ENCODE peak calls at places on chromosome 18, in eight cellular contexts. B is B cell, I is fibroblast of pulmonary artery, M is glutamatergic neuron, F is fibroblast of lung, V is H54, X is LNCaP clone FGC, Q is hepatic stellate cell. N is an unnamed sample.

GRCh38 chr18:36130883-36131653 is 1.4 kb downstream of the ELP2 start:
- DNase-seq in B (no peak), I (no peak), M (no peak), F (no peak), V (no peak), X (no peak), Q (peak), N (peak)

GRCh38 chr18:79422022-79422782 is 26.5 kb downstream of the NFATC1 start:
- DNase-seq in B (peak), I (no peak), M (no peak), F (peak), V (no peak), X (no peak), Q (no peak), N (no peak)

GRCh38 chr18:28559511-28559910 is 382.6 kb upstream of the CDH2 start:
- DNase-seq in B (no peak), I (peak), M (no peak), F (no peak), V (no peak), X (no peak), Q (no peak), N (no peak)

GRCh38 chr18:43486462-43486861 is 209.2 kb upstream of the SYT4 start:
- DNase-seq in B (no peak), I (no peak), M (peak), F (no peak), V (no peak), X (no peak), Q (no peak), N (no peak)

GRCh38 chr18:21112140-21112473 is 494 bp upstream of the ROCK1 start:
- DNase-seq in B (no peak), I (no peak), M (no peak), F (no peak), V (no peak), X (no peak), Q (no peak), N (no peak)

GRCh38 chr18:52544086-52544485 is 204.1 kb downstream of the DCC start:
- DNase-seq in B (no peak), I (no peak), M (no peak), F (no peak), V (no peak), X (no peak), Q (no peak), N (no peak)

GRCh38 chr18:39675358-39675757 is 2109.8 kb upstream of the CELF4 start:
- DNase-seq in B (no peak), I (peak), M (no peak), F (peak), V (peak), X (no peak), Q (no peak), N (no peak)

GRCh38 chr18:77103181-77103875 is 29.3 kb downstream of the MBP start:
- DNase-seq in B (no peak), I (peak), M (no peak), F (peak), V (no peak), X (no peak), Q (peak), N (no peak)

GRCh38 chr18:79410171-79410641 is 14.5 kb downstream of the NFATC1 start:
- DNase-seq in B (no peak), I (no peak), M (peak), F (no peak), V (no peak), X (no peak), Q (no peak), N (no peak)

GRCh38 chr18:13217971-13218375 is 587 bp upstream of the LDLRAD4 start:
- DNase-seq in B (no peak), I (no peak), M (peak), F (peak), V (no peak), X (no peak), Q (no peak), N (no peak)

GRCh38 chr18:23357992-23358594 is 95.0 kb upstream of the RIOK3 start:
- DNase-seq in B (no peak), I (peak), M (no peak), F (peak), V (no peak), X (no peak), Q (no peak), N (no peak)

GRCh38 chr18:53422896-53423295 is 801.6 kb downstream of the MBD2 start:
- DNase-seq in B (no peak), I (no peak), M (no peak), F (no peak), V (no peak), X (peak), Q (no peak), N (no peak)

GRCh38 chr18:58438161-58438983 is 190.5 kb downstream of the ALPK2 start:
- DNase-seq in B (no peak), I (peak), M (no peak), F (peak), V (no peak), X (no peak), Q (peak), N (no peak)

GRCh38 chr18:10122116-10122515 is 208.3 kb downstream of the VAPA start:
- DNase-seq in B (no peak), I (peak), M (no peak), F (peak), V (no peak), X (no peak), Q (peak), N (no peak)

GRCh38 chr18:10062292-10062940 is 148.6 kb downstream of the VAPA start:
- DNase-seq in B (no peak), I (peak), M (no peak), F (peak), V (no peak), X (no peak), Q (no peak), N (peak)

GRCh38 chr18:79458131-79458838 is 62.6 kb downstream of the NFATC1 start:
- DNase-seq in B (no peak), I (peak), M (no peak), F (peak), V (peak), X (no peak), Q (peak), N (no peak)

GRCh38 chr18:59799383-59800015 is 100.3 kb upstream of the PMAIP1 start:
- DNase-seq in B (no peak), I (no peak), M (no peak), F (no peak), V (no peak), X (no peak), Q (no peak), N (peak)

GRCh38 chr18:907880-908512 is 3.3 kb downstream of the ADCYAP1 start:
- DNase-seq in B (peak), I (no peak), M (peak), F (no peak), V (no peak), X (no peak), Q (no peak), N (peak)

GRCh38 chr18:57649536-57650495 is 28.2 kb upstream of the NARS1 start:
- DNase-seq in B (no peak), I (peak), M (no peak), F (peak), V (no peak), X (no peak), Q (no peak), N (no peak)

GRCh38 chr18:62660741-62661140 is 54.6 kb upstream of the PHLPP1 start:
- DNase-seq in B (no peak), I (no peak), M (no peak), F (peak), V (no peak), X (no peak), Q (no peak), N (no peak)

GRCh38 chr18:74541703-74542555 is 7.6 kb downstream of the CNDP1 start:
- DNase-seq in B (no peak), I (peak), M (no peak), F (no peak), V (no peak), X (peak), Q (no peak), N (no peak)

GRCh38 chr18:75678662-75679061 is 251.2 kb upstream of the SMIM21 start:
- DNase-seq in B (no peak), I (peak), M (no peak), F (no peak), V (no peak), X (peak), Q (no peak), N (no peak)

GRCh38 chr18:49819768-49820662 is 6.7 kb upstream of the ACAA2 start:
- DNase-seq in B (no peak), I (no peak), M (no peak), F (peak), V (no peak), X (no peak), Q (no peak), N (no peak)

GRCh38 chr18:21741511-21742322 is 1.1 kb downstream of the MIB1 start:
- DNase-seq in B (no peak), I (peak), M (peak), F (peak), V (no peak), X (no peak), Q (peak), N (peak)

GRCh38 chr18:73646772-73647171 is 500.9 kb downstream of the FBXO15 start:
- DNase-seq in B (no peak), I (peak), M (no peak), F (peak), V (no peak), X (no peak), Q (no peak), N (no peak)

GRCh38 chr18:21398121-21398520 is 156.1 kb downstream of the GREB1L start:
- DNase-seq in B (no peak), I (no peak), M (no peak), F (no peak), V (no peak), X (no peak), Q (no peak), N (no peak)

GRCh38 chr18:48892146-48892855 is 58.5 kb downstream of the SMAD7 start:
- DNase-seq in B (no peak), I (no peak), M (no peak), F (no peak), V (no peak), X (no peak), Q (no peak), N (no peak)

GRCh38 chr18:26056291-26056690 is 34.1 kb downstream of the SS18 start:
- DNase-seq in B (no peak), I (peak), M (no peak), F (peak), V (no peak), X (no peak), Q (no peak), N (no peak)

GRCh38 chr18:60047556-60047955 is 147.8 kb downstream of the PMAIP1 start:
- DNase-seq in B (no peak), I (no peak), M (no peak), F (peak), V (no peak), X (no peak), Q (no peak), N (no peak)

N was measured in SK-N-SH.